ENCODE peak calls at places on chromosomes 7 and 10, in four cellular contexts. A, U, V and K are unnamed samples.

GRCh38 chr10:21533577-21534475 is at the start of gene MLLT10:
- DNase-seq in U (peak; percentile 97), V (peak; percentile 98), A (peak; percentile 87), K (peak; percentile 76)

GRCh38 chr10:89351402-89352038 is 23.7 kb downstream of the IFIT3 start:
- DNase-seq in V (no peak), A (no peak), U (no peak), K (no peak)

GRCh38 chr10:97365761-97366351 is 31.3 kb upstream of the FRAT2 start:
- DNase-seq in A (no peak), V (no peak), U (no peak), K (no peak)

GRCh38 chr7:2248984-2249694 is 7.1 kb downstream of the NUDT1 start:
- DNase-seq in V (peak; percentile 79), A (no peak), U (peak; percentile 88), K (peak; percentile 75)

GRCh38 chr10:61000769-61001730 is 57.1 kb upstream of the RHOBTB1 start:
- DNase-seq in A (no peak), V (no peak), U (peak; percentile 74), K (no peak)

GRCh38 chr10:133030791-133031190 is 56.9 kb upstream of the ADGRA1 start:
- DNase-seq in U (no peak), A (no peak), V (no peak), K (no peak)

GRCh38 chr7:98210513-98211220 is 572 bp upstream of the BHLHA15 start:
- DNase-seq in A (no peak), U (peak; percentile 75), V (peak; percentile 42), K (no peak)

GRCh38 chr7:27066148-27066547 is 29.7 kb downstream of the HOXA1 start:
- DNase-seq in A (no peak), V (no peak), U (no peak), K (no peak)

GRCh38 chr7:107951896-107952295 is 51.1 kb downstream of the LAMB1 start:
- DNase-seq in A (no peak), V (no peak), U (no peak), K (no peak)

GRCh38 chr7:6096581-6096980 is 65.4 kb downstream of the ANKRD61 start:
- DNase-seq in A (no peak), U (peak; percentile 10), V (no peak), K (no peak)

GRCh38 chr7:158495780-158496179 is 91.8 kb downstream of the PTPRN2 start:
- DNase-seq in U (no peak), A (no peak), V (no peak), K (no peak)

GRCh38 chr7:45105588-45106188 is 5.8 kb downstream of the TBRG4 start:
- DNase-seq in U (peak; percentile 47), A (no peak), V (no peak), K (no peak)

GRCh38 chr10:6228010-6228511 is 25.3 kb downstream of the PFKFB3 start:
- DNase-seq in U (peak; percentile 63), V (no peak), A (no peak), K (no peak)

GRCh38 chr10:76334306-76334705 is 902.9 kb downstream of the LRMDA start:
- DNase-seq in U (no peak), A (no peak), V (no peak), K (no peak)

GRCh38 chr7:3482147-3482921 is 181.3 kb downstream of the SDK1 start:
- DNase-seq in U (no peak), V (no peak), A (no peak), K (no peak)

GRCh38 chr10:124710266-124710881 is 33.8 kb downstream of the FAM53B start:
- DNase-seq in V (peak; percentile 43), A (no peak), U (no peak), K (no peak)

GRCh38 chr7:49774459-49775064 is 1.1 kb downstream of the VWC2 start:
- DNase-seq in V (peak; percentile 62), U (no peak), A (no peak), K (no peak)

GRCh38 chr10:97131041-97131659 is 54.6 kb downstream of the SLIT1 start:
- DNase-seq in V (no peak), U (peak; percentile 64), A (no peak), K (no peak)

GRCh38 chr10:30596037-30596436 is 33.5 kb downstream of the LYZL2 start:
- DNase-seq in A (no peak), V (no peak), U (no peak), K (no peak)

GRCh38 chr10:60423920-60424319 is 34.2 kb upstream of the ANK3 start:
- DNase-seq in V (no peak), A (no peak), U (no peak), K (no peak)

GRCh38 chr10:54124209-54124890 is 676.7 kb downstream of the PCDH15 start:
- DNase-seq in U (no peak), A (no peak), V (no peak), K (no peak)

GRCh38 chr10:110522365-110522988 is 24.8 kb downstream of the DUSP5 start:
- DNase-seq in V (no peak), U (no peak), A (no peak), K (no peak)

GRCh38 chr7:93203496-93203895 is 22.8 kb downstream of the HEPACAM2 start:
- DNase-seq in V (no peak), A (no peak), U (no peak), K (no peak)

GRCh38 chr7:50556247-50556976 is 8.8 kb downstream of the DDC start:
- DNase-seq in A (no peak), V (no peak), U (no peak), K (no peak)

GRCh38 chr10:124242365-124242764 is 149.0 kb upstream of the CHST15 start:
- DNase-seq in A (no peak), U (peak; percentile 49), V (peak; percentile 17), K (no peak)